ENCODE peak calls at places on chromosomes 2 and 18, in nine cellular contexts. F is Daoy, S is MM.1S, Z is NCI-H446 treated with DMSO at 0.1 percent for 48 hours, R is NCI-H1092, C is NCI-H2029, V is AG04450, A is endothelial cell, T is anterior cingulate cortex. N is an unnamed sample.
A peak's percentile ranks its signal among the peaks of the same experiment; 100 is the strongest.

GRCh38 chr18:59549797-59550516 is 147.3 kb downstream of the CCBE1 start:
- DNase-seq in V (no peak), A (no peak), Z (no peak), R (peak; percentile 82), T (peak; percentile 6), S (no peak), F (no peak), C (peak; percentile 75), N (no peak)

GRCh38 chr2:70826696-70827330 is 6.4 kb upstream of the CLEC4F start:
- DNase-seq in S (no peak), R (no peak), F (no peak), T (no peak), A (no peak), V (no peak), Z (no peak), C (no peak), N (no peak)

GRCh38 chr2:8882094-8882493 is 44.7 kb upstream of the KIDINS220 start:
- DNase-seq in R (no peak), F (peak; percentile 17), A (peak; percentile 64), S (no peak), Z (no peak), C (no peak), V (no peak), T (no peak), N (no peak)

GRCh38 chr2:239601880-239602279 is 201.1 kb upstream of the HDAC4 start:
- DNase-seq in S (no peak), R (no peak), C (no peak), Z (no peak), V (no peak), F (no peak), A (no peak), T (no peak), N (no peak)

GRCh38 chr18:75330308-75330707 is 97.2 kb downstream of the SMIM21 start:
- DNase-seq in Z (no peak), S (no peak), V (no peak), R (no peak), C (no peak), F (no peak), T (no peak), A (no peak), N (no peak)

GRCh38 chr2:193074933-193075332 is 880.2 kb upstream of the TMEFF2 start:
- DNase-seq in V (no peak), T (no peak), A (no peak), C (no peak), R (no peak), Z (no peak), F (no peak), S (no peak), N (no peak)

GRCh38 chr18:32373505-32373904 is 97.2 kb downstream of the GAREM1 start:
- DNase-seq in F (no peak), V (no peak), R (no peak), A (no peak), Z (no peak), S (no peak), T (no peak), C (no peak), N (no peak)

GRCh38 chr2:201220102-201220570 is 37.2 kb downstream of the CASP10 start:
- DNase-seq in F (no peak), R (no peak), A (peak; percentile 18), T (no peak), V (no peak), Z (no peak), S (peak; percentile 66), C (no peak), N (no peak)

GRCh38 chr2:191682148-191682547 is 4.2 kb downstream of the NABP1 start:
- DNase-seq in Z (no peak), R (no peak), F (no peak), T (no peak), S (no peak), C (no peak), A (no peak), V (no peak), N (no peak)

GRCh38 chr2:218024871-218025270 is 22.1 kb upstream of the TNS1 start:
- DNase-seq in V (no peak), A (no peak), Z (no peak), F (no peak), S (no peak), T (no peak), C (no peak), R (no peak), N (no peak)

GRCh38 chr18:4107049-4107459 is 348.1 kb downstream of the DLGAP1 start:
- DNase-seq in R (no peak), F (peak; percentile 16), A (no peak), V (no peak), T (no peak), Z (no peak), S (no peak), C (no peak), N (no peak)

GRCh38 chr2:238929242-238930081 is 81.6 kb downstream of the TWIST2 start:
- DNase-seq in A (no peak), T (peak; percentile 72), S (no peak), Z (no peak), C (no peak), V (no peak), R (no peak), F (no peak), N (no peak)

GRCh38 chr2:3332133-3332532 is 45.5 kb downstream of the EIPR1 start:
- DNase-seq in Z (no peak), V (no peak), F (no peak), T (no peak), A (no peak), S (no peak), C (no peak), R (no peak), N (no peak)

GRCh38 chr2:45190481-45190880 is 181.2 kb upstream of the SIX2 start:
- DNase-seq in Z (no peak), S (no peak), C (no peak), A (no peak), V (no peak), F (peak; percentile 37), R (no peak), T (no peak), N (no peak)

GRCh38 chr2:212381428-212382102 is 157.0 kb downstream of the ERBB4 start:
- DNase-seq in F (no peak), R (no peak), V (no peak), T (no peak), A (no peak), S (no peak), Z (peak; percentile 83), C (no peak), N (no peak)

GRCh38 chr2:53473236-53473635 is 294.4 kb upstream of the CHAC2 start:
- DNase-seq in V (no peak), R (peak; percentile 7), F (no peak), A (no peak), C (no peak), S (peak; percentile 24), T (no peak), Z (no peak), N (peak; percentile 2)

GRCh38 chr2:206204710-206205109 is 45.0 kb downstream of the EEF1B2 start:
- DNase-seq in Z (no peak), S (no peak), R (no peak), A (no peak), C (no peak), V (no peak), F (no peak), T (no peak), N (no peak)

GRCh38 chr18:4544131-4544530 is 89.0 kb upstream of the DLGAP1 start:
- DNase-seq in F (peak; percentile 46), Z (no peak), C (no peak), V (no peak), R (no peak), A (no peak), S (no peak), T (no peak), N (no peak)

GRCh38 chr2:98170076-98170475 is 83.1 kb downstream of the VWA3B start:
- DNase-seq in V (no peak), R (no peak), S (no peak), F (no peak), Z (no peak), C (no peak), T (no peak), A (no peak), N (no peak)